ENCODE peak calls at places on chromosome 14, in five cellular contexts. P, Q, E, O and B are unnamed samples.

GRCh38 chr14:69670093-69670492 is 58.7 kb downstream of the SUSD6 start:
- DNase-seq in P (no peak), Q (no peak), E (no peak), O (no peak), B (no peak)

GRCh38 chr14:37232907-37233481 is 35.3 kb downstream of the MIPOL1 start:
- DNase-seq in P (peak), Q (no peak), E (no peak), O (no peak), B (no peak)

GRCh38 chr14:64971890-64972785 is at the start of gene RAB15:
- DNase-seq in P (peak), Q (peak), E (no peak), O (no peak), B (no peak)

GRCh38 chr14:58861546-58861945 is 223.8 kb downstream of the DACT1 start:
- DNase-seq in P (no peak), Q (no peak), E (no peak), O (no peak), B (no peak)

GRCh38 chr14:93901813-93902212 is 25.3 kb upstream of the FAM181A start:
- DNase-seq in P (no peak), Q (no peak), E (no peak), O (no peak), B (no peak)

GRCh38 chr14:59067135-59067894 is 121.2 kb upstream of the DAAM1 start:
- DNase-seq in P (no peak), Q (peak), E (no peak), O (no peak), B (no peak)

GRCh38 chr14:50501642-50502041 is 30.7 kb downstream of the MAP4K5 start:
- DNase-seq in P (peak), Q (no peak), E (no peak), O (no peak), B (no peak)

GRCh38 chr14:60657609-60657983 is 8.3 kb upstream of the SIX1 start:
- DNase-seq in P (no peak), Q (no peak), E (no peak), O (no peak), B (no peak)

GRCh38 chr14:95046711-95047681 is 110.3 kb downstream of the DICER1 start:
- DNase-seq in P (no peak), Q (peak), E (no peak), O (no peak), B (no peak)

GRCh38 chr14:45140661-45141187 is 5.0 kb downstream of the FANCM start:
- DNase-seq in P (no peak), Q (no peak), E (no peak), O (no peak), B (no peak)

GRCh38 chr14:67487937-67488893 is at the start of gene TMEM229B:
- DNase-seq in P (peak), Q (peak), E (peak), O (peak), B (peak)

GRCh38 chr14:39247256-39247655 is 13.5 kb downstream of the MIA2 start:
- DNase-seq in P (peak), Q (no peak), E (no peak), O (no peak), B (no peak)

GRCh38 chr14:90107789-90108188 is 46.0 kb downstream of the KCNK13 start:
- DNase-seq in P (no peak), Q (no peak), E (no peak), O (no peak), B (no peak)

GRCh38 chr14:99650189-99650588 is 5.3 kb downstream of the HHIPL1 start:
- DNase-seq in P (no peak), Q (no peak), E (no peak), O (no peak), B (no peak)

GRCh38 chr14:77186911-77187648 is 5.5 kb downstream of the TMEM63C start:
- DNase-seq in P (peak), Q (no peak), E (no peak), O (no peak), B (no peak)

GRCh38 chr14:92785601-92786426 is 8.3 kb upstream of the GOLGA5 start:
- DNase-seq in P (peak), Q (no peak), E (no peak), O (no peak), B (no peak)

GRCh38 chr14:93688794-93689193 is 99.5 kb downstream of the PRIMA1 start:
- DNase-seq in P (no peak), Q (no peak), E (no peak), O (no peak), B (no peak)

GRCh38 chr14:91418387-91419043 is 895 bp upstream of the CCDC88C start:
- DNase-seq in P (peak), Q (peak), E (no peak), O (peak), B (peak)

GRCh38 chr14:49051328-49052060 is 534.7 kb downstream of the RPS29 start:
- DNase-seq in P (no peak), Q (no peak), E (no peak), O (no peak), B (no peak)

GRCh38 chr14:24258548-24259265 is 4.3 kb downstream of the TGM1 start:
- DNase-seq in P (no peak), Q (no peak), E (no peak), O (no peak), B (no peak)

GRCh38 chr14:94079891-94080605 is 954 bp downstream of the DDX24 start:
- DNase-seq in P (no peak), Q (no peak), E (no peak), O (no peak), B (no peak)

GRCh38 chr14:93234798-93235197 is 27.7 kb downstream of the UBR7 start:
- DNase-seq in P (peak), Q (no peak), E (no peak), O (no peak), B (no peak)

GRCh38 chr14:90398315-90398811 is 1.5 kb downstream of the CALM1 start:
- DNase-seq in P (peak), Q (peak), E (no peak), O (peak), B (no peak)

GRCh38 chr14:96567289-96567899 is 65.2 kb downstream of the PAPOLA start:
- DNase-seq in P (peak), Q (no peak), E (no peak), O (no peak), B (no peak)

GRCh38 chr14:73188501-73188903 is 48.8 kb upstream of the PAPLN start:
- DNase-seq in P (peak), Q (no peak), E (no peak), O (no peak), B (no peak)

GRCh38 chr14:90498198-90498597 is 101.4 kb downstream of the CALM1 start:
- DNase-seq in P (no peak), Q (no peak), E (no peak), O (no peak), B (no peak)

GRCh38 chr14:91202234-91202974 is 42.1 kb downstream of the GPR68 start:
- DNase-seq in P (peak), Q (no peak), E (no peak), O (no peak), B (peak)

GRCh38 chr14:94379291-94380224 is 8.8 kb downstream of the SERPINA1 start:
- DNase-seq in P (no peak), Q (no peak), E (no peak), O (no peak), B (peak)

GRCh38 chr14:21476526-21476924 is 234 bp downstream of the RAB2B start:
- DNase-seq in P (peak), Q (peak), E (no peak), O (peak), B (peak)

GRCh38 chr14:99475179-99475578 is 5.5 kb downstream of the SETD3 start:
- DNase-seq in P (no peak), Q (no peak), E (no peak), O (no peak), B (no peak)

GRCh38 chr14:80427101-80427500 is 215.8 kb upstream of the DIO2 start:
- DNase-seq in P (no peak), Q (no peak), E (no peak), O (no peak), B (no peak)

GRCh38 chr14:99430491-99430890 is 50.2 kb downstream of the SETD3 start:
- DNase-seq in P (no peak), Q (peak), E (no peak), O (no peak), B (no peak)

GRCh38 chr14:87989613-87990299 is 3.2 kb downstream of the GALC start:
- DNase-seq in P (no peak), Q (peak), E (no peak), O (no peak), B (no peak)